ENCODE peak calls at places on chromosomes 11 and 22, in five cellular contexts. O, A, Y, G and P are unnamed samples.

GRCh38 chr11:100562102-100562501 is 125.0 kb upstream of the ARHGAP42 start:
- DNase-seq in O (peak), A (no peak), Y (no peak), G (no peak), P (no peak)

GRCh38 chr11:101442171-101442570 is 141.6 kb downstream of the TRPC6 start:
- DNase-seq in O (no peak), A (no peak), Y (no peak), G (no peak), P (no peak)

GRCh38 chr22:24803064-24803542 is 2.9 kb upstream of the SGSM1 start:
- DNase-seq in O (peak), A (peak), Y (peak), G (peak), P (peak)

GRCh38 chr11:114524122-114524521 is 35.6 kb downstream of the NXPE1 start:
- DNase-seq in O (no peak), A (no peak), Y (no peak), G (no peak), P (no peak)

GRCh38 chr11:130180896-130181294 is 21.3 kb downstream of the ST14 start:
- DNase-seq in O (no peak), A (no peak), Y (no peak), G (no peak), P (no peak)

GRCh38 chr11:124311677-124312076 is 2.1 kb downstream of the OR8D1 start:
- DNase-seq in O (no peak), A (no peak), Y (no peak), G (no peak), P (no peak)

GRCh38 chr11:27218498-27219038 is 144.4 kb downstream of the CCDC34 start:
- DNase-seq in O (peak), A (no peak), Y (no peak), G (no peak), P (no peak)

GRCh38 chr11:59610289-59610688 is 5.3 kb downstream of the OSBP start:
- DNase-seq in O (no peak), A (no peak), Y (no peak), G (no peak), P (no peak)

GRCh38 chr11:66985508-66986177 is 10.5 kb downstream of the C11orf86 start:
- DNase-seq in O (no peak), A (no peak), Y (no peak), G (no peak), P (no peak)

GRCh38 chr22:46087816-46088277 is 62.5 kb upstream of the PPARA start:
- DNase-seq in O (no peak), A (peak), Y (peak), G (no peak), P (no peak)

GRCh38 chr11:67680701-67681472 is 6.5 kb upstream of the ALDH3B2 start:
- DNase-seq in O (no peak), A (no peak), Y (no peak), G (no peak), P (peak)

GRCh38 chr11:5250777-5251176 is 1.1 kb upstream of the HBG1 start:
- DNase-seq in O (no peak), A (no peak), Y (no peak), G (no peak), P (no peak)

GRCh38 chr11:1437500-1437899 is 47.8 kb downstream of the BRSK2 start:
- DNase-seq in O (no peak), A (peak), Y (peak), G (no peak), P (no peak)

GRCh38 chr22:23271597-23271908 is 91.2 kb downstream of the BCR start:
- DNase-seq in O (no peak), A (no peak), Y (peak), G (no peak), P (no peak)

GRCh38 chr11:70055444-70055843 is 22.7 kb upstream of the ANO1 start:
- DNase-seq in O (no peak), A (no peak), Y (no peak), G (no peak), P (no peak)

GRCh38 chr11:16361108-16361869 is 4.9 kb upstream of the SOX6 start:
- DNase-seq in O (no peak), A (no peak), Y (no peak), G (no peak), P (no peak)

GRCh38 chr11:113874096-113874919 is 1.1 kb downstream of the USP28 start:
- DNase-seq in O (peak), A (no peak), Y (peak), G (no peak), P (no peak)

GRCh38 chr11:1401656-1402221 is 12.0 kb downstream of the BRSK2 start:
- DNase-seq in O (peak), A (peak), Y (peak), G (peak), P (peak)

GRCh38 chr11:45142241-45142885 is 4.1 kb upstream of the PRDM11 start:
- DNase-seq in O (peak), A (no peak), Y (no peak), G (no peak), P (no peak)

GRCh38 chr11:91946397-91947090 is 278.1 kb upstream of the FAT3 start:
- DNase-seq in O (no peak), A (no peak), Y (no peak), G (no peak), P (no peak)

GRCh38 chr22:30486118-30486517 is 14.3 kb upstream of the SEC14L3 start:
- DNase-seq in O (no peak), A (no peak), Y (no peak), G (no peak), P (no peak)

GRCh38 chr11:2201542-2201941 is 29.9 kb upstream of the TH start:
- DNase-seq in O (no peak), A (no peak), Y (no peak), G (peak), P (no peak)

GRCh38 chr22:24060375-24060788 is 49.3 kb downstream of the CABIN1 start:
- DNase-seq in O (peak), A (no peak), Y (no peak), G (no peak), P (no peak)

GRCh38 chr11:103862827-103863213 is 173.6 kb upstream of the DDI1 start:
- DNase-seq in O (no peak), A (peak), Y (no peak), G (no peak), P (no peak)

GRCh38 chr11:92035488-92035887 is 189.1 kb upstream of the FAT3 start:
- DNase-seq in O (peak), A (no peak), Y (no peak), G (no peak), P (no peak)

GRCh38 chr11:124676386-124676785 is 2.7 kb downstream of the SPA17 start:
- DNase-seq in O (peak), A (no peak), Y (no peak), G (no peak), P (no peak)

GRCh38 chr11:72864692-72865655 is 50.8 kb downstream of the ATG16L2 start:
- DNase-seq in O (no peak), A (no peak), Y (no peak), G (no peak), P (no peak)

GRCh38 chr11:72616655-72617054 is 57.6 kb downstream of the PDE2A start:
- DNase-seq in O (no peak), A (no peak), Y (no peak), G (no peak), P (no peak)

GRCh38 chr22:22129387-22129786 is 115.2 kb upstream of the VPREB1 start:
- DNase-seq in O (no peak), A (no peak), Y (no peak), G (no peak), P (no peak)

GRCh38 chr22:32343929-32344328 is 13.7 kb upstream of the RFPL3 start:
- DNase-seq in O (no peak), A (no peak), Y (no peak), G (no peak), P (no peak)

GRCh38 chr22:39724390-39724789 is 153.8 kb downstream of the CACNA1I start:
- DNase-seq in O (peak), A (no peak), Y (peak), G (no peak), P (peak)

GRCh38 chr22:20430641-20431519 is 6.7 kb downstream of the SCARF2 start:
- DNase-seq in O (peak), A (peak), Y (no peak), G (peak), P (peak)

GRCh38 chr11:46521947-46522681 is 71.7 kb downstream of the AMBRA1 start:
- DNase-seq in O (no peak), A (no peak), Y (no peak), G (no peak), P (no peak)

GRCh38 chr11:55172734-55173415 is 89.1 kb upstream of the TRIM48 start:
- DNase-seq in O (no peak), A (no peak), Y (no peak), G (peak), P (no peak)

GRCh38 chr11:1659478-1659877 is 29.9 kb downstream of the KRTAP5-5 start:
- DNase-seq in O (no peak), A (no peak), Y (no peak), G (no peak), P (peak)

GRCh38 chr11:96167787-96168186 is 175.2 kb downstream of the MAML2 start:
- DNase-seq in O (no peak), A (no peak), Y (no peak), G (no peak), P (no peak)

GRCh38 chr11:12362857-12363256 is 14.5 kb upstream of the PARVA start:
- DNase-seq in O (no peak), A (no peak), Y (no peak), G (no peak), P (no peak)

DNA sequence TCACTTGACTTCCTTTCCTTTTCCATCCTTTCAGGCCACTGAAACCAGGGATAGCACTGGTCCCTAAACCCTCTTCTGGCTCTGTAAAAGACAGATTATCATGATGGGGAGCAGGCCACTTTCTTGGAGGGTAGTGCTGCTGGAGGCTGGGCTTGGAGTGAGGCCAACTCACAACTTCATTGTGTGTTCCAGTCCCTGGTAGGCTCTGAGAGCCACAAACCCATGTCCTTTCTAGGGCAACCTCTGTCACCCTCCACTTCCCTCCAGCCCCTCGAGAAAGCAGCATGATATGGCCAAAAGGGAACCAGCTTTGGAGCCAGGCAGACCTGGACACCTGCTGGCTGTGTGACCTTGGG is 2.3 kb downstream of the TKFC start:
- DNase-seq in O (no peak), A (no peak), Y (peak), G (no peak), P (no peak)
- H3K4me3 ChIP-seq in O (no peak), A (no peak), Y (no peak), G (no peak), P (no peak)

DNA sequence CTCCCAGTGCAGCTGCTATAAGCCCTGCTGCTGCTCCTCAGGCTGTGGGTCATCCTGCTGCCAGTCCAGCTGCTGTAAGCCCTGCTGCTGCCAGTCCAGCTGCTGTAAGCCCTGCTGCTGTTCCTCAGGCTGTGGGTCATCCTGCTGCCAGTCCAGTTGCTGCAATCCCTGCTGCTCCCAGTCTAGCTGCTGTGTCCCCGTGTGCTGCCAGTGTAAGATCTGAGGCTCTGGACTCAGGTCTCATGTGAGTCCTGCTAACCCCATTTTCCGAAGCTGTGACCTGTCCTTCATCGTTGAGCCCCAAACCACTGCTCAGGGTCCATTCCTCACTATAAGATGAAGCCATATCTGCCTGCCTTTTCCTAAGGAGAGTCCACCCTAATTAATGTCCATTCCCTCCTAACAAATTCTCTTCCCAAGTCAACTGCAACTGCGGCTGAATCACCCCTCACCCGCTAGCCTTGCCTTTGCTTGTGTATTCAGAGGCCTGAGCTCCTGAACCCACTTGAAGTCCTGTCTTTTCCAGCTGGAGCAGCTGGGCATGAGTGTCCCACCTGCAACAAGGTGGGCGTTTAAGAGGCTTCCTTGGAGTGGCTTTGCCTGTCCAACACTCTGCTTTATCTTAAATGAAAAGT is 626 bp downstream of the KRTAP5-7 start:
- DNase-seq in O (no peak), A (no peak), Y (no peak), G (no peak), P (no peak)
- H3K4me3 ChIP-seq in O (no peak), A (no peak), Y (no peak), G (no peak), P (no peak)

GRCh38 chr11:117121176-117121575 is 22.9 kb upstream of the PAFAH1B2 start:
- DNase-seq in O (no peak), A (no peak), Y (no peak), G (no peak), P (no peak)
- H3K4me3 ChIP-seq in O (no peak), A (no peak), Y (no peak), G (no peak), P (no peak)

DNA sequence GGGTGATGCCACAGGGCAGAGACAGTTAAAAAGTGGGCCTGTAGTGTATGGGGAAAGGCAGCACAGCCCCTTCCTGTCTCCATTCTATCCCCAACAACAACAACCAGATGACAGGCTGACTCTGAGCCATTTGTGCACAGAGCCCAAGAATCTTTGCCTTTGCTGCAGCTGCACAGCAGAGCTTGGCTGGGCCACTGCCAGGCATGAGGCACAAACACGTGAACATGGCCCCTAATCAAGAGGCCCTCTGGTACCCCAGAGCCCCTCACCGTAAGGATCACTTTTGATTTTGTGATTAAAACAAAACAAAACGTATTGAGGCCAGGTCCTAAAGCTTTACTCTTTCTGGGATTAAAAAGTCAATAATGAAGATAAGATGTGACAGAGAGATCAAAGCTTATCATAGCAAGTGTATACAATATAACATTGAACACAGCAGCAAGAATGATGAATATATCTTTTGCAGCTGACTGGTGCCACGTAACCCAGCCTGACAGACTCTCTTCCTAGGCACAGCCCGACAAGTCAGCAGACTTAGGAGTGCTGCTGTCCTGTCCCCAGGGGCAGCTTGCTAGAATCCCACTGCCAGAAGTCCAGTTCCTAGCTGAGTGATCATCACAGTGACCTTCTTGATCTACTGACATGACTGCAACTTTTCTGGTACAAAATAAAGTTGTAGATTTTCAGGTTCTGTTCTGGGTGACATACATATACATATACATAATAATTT is 117.8 kb downstream of the SERGEF start:
- DNase-seq in O (no peak), A (no peak), Y (no peak), G (no peak), P (no peak)
- H3K4me3 ChIP-seq in O (no peak), A (no peak), Y (no peak), G (no peak), P (no peak)

GRCh38 chr22:42437488-42438292 is 5.5 kb upstream of the NFAM1 start:
- DNase-seq in O (no peak), A (peak), Y (peak), G (peak), P (peak)

GRCh38 chr22:42439021-42439420 is 6.8 kb upstream of the NFAM1 start:
- DNase-seq in O (no peak), A (no peak), Y (no peak), G (no peak), P (no peak)

GRCh38 chr22:42440728-42441127 is 8.5 kb upstream of the NFAM1 start:
- DNase-seq in O (no peak), A (no peak), Y (no peak), G (no peak), P (no peak)

GRCh38 chr22:42438293-42438650 is 6.1 kb upstream of the NFAM1 start:
- DNase-seq in O (no peak), A (peak), Y (no peak), G (no peak), P (no peak)

DNA sequence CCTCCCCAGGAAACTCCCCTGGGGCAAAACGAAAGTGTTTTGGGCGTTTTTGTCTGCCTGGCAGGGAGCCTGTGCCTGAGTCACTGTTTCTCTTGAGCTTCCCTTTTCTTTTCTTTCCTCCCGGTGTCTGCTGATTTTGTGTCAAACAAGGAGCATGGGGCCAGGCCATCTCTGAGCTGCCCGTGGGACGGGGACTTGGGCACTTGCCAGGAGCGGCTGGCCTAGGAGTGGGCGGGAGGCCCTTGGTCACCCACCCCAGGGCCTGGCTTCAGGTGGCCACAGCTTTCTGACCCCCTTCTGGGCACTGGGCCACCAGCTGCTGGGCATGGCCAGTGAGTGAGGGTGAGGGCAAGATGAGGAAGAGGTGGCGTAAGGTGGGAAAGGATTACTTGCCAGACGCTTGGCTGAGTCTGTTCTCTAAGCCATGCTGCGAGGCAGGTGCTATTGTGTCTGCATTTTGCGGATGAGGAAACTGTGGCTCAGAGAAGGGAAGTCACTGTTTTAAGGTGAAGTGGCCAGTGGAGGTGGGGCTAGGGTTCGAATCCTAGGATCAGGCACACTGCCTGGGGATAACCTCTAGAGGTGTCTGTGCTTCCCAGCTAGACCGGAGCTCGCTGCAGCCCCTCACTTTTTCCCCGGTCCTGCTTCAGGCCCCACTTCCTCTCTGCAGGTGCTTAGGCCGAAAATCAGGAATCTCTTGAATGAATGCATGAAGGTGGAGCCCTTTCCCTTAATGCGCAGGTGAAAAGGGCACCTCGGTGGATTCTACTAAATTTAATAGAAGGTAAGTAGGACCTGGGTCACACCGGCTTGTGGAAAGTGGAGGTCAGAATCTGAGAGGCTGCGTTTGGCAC is 7.8 kb upstream of the NFAM1 start:
- DNase-seq in O (no peak), A (no peak), Y (no peak), G (no peak), P (no peak)
- H3K4me3 ChIP-seq in O (no peak), A (no peak), Y (no peak), G (no peak), P (no peak)

DNA sequence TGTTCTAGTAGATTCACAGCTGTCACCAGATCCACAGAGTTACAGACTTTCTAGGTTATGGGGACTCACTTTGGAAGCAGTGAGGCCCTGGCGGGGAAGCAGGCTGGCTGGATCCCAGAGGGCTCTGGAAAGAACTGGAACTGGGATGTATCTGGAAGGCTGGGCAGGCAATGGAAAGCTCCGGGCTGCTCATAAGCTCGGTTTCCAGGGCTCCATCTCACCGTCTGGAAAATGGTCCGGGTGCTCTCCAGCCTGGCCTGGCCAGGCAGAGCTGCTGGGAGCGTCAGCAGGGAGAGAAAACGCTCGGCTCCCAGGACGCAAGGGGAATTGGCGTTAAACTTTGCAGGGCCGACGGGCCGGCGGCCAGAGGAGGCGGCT is 339 bp upstream of the SEZ6L start:
- DNase-seq in O (no peak), A (no peak), Y (no peak), G (no peak), P (no peak)
- H3K4me3 ChIP-seq in O (no peak), A (peak), Y (no peak), G (no peak), P (no peak)

DNA sequence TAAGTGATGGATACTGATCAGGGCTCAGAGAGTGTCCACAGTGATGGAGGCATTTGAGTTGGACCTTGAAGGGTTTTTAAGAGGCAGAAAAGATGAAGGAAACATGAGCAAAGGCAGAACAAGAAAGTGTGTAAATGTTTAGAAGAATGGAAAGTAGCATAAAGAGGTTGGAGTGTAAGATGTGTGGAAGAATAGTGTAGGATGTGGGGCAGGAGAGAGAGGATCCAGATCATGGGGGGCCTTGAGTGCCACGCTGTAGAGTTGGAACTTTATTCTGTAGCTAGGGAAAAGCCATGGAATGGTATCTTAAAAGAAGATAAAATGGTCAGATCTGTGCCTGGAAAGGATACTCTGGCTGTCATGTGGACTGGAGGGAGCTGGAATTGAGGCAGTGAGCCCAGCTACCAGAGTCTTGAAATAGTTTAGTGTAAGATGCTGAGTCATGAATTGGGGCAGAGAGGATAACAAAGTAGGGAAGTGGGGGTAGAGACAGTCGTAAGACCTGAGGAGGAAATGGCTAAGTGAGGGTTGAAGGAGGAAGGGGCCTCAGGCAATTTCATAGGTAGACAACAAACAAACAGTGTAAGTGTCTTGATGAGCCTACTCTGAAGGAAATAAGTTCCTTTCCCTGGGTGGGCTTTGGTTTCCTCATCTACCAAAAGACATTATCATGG is 6.7 kb downstream of the KCNE3 start:
- DNase-seq in O (peak), A (no peak), Y (peak), G (no peak), P (peak)
- H3K4me3 ChIP-seq in O (no peak), A (no peak), Y (peak), G (no peak), P (no peak)

GRCh38 chr11:34359548-34359891 is 1.7 kb upstream of the ABTB2 start:
- DNase-seq in O (no peak), A (peak), Y (no peak), G (no peak), P (no peak)
- H3K4me3 ChIP-seq in O (no peak), A (peak), Y (peak), G (peak), P (peak)